ENCODE peak calls at places on chromosomes 6 and 20, in five cellular contexts. F is nephron progenitor cell, B is heart right ventricle, G is HCT116, E is upper lobe of right lung. A is an unnamed sample.
A peak's percentile ranks its signal among the peaks of the same experiment; 100 is the strongest.

GRCh38 chr20:57428611-57429496 is 37.7 kb downstream of the RBM38 start:
- DNase-seq in F (no peak), B (no peak), G (no peak), E (no peak), A (no peak)

GRCh38 chr20:21516180-21516567 is 2.3 kb upstream of the NKX2-2 start:
- DNase-seq in F (no peak), B (no peak), G (no peak), E (no peak), A (no peak)

GRCh38 chr20:48845000-48845399 is 17.2 kb upstream of the PREX1 start:
- DNase-seq in F (no peak), B (no peak), G (no peak), E (no peak), A (no peak)

GRCh38 chr6:15595461-15596173 is 67.2 kb downstream of the DTNBP1 start:
- DNase-seq in F (no peak), B (no peak), G (no peak), E (no peak), A (no peak)

GRCh38 chr6:11730645-11731044 is 48.0 kb downstream of the ADTRP start:
- DNase-seq in F (no peak), B (no peak), G (no peak), E (no peak), A (no peak)

GRCh38 chr6:166364480-166364879 is 18.3 kb downstream of the MPC1 start:
- DNase-seq in F (no peak), B (peak; percentile 43), G (no peak), E (no peak), A (no peak)

GRCh38 chr6:163347021-163347446 is 67.5 kb upstream of the QKI start:
- DNase-seq in F (no peak), B (no peak), G (no peak), E (no peak), A (no peak)

GRCh38 chr6:6927437-6928361 is 180.1 kb upstream of the RREB1 start:
- DNase-seq in F (peak; percentile 24), B (peak; percentile 52), G (no peak), E (peak; percentile 78), A (no peak)

GRCh38 chr20:5665417-5665816 is 84.8 kb upstream of the SHLD1 start:
- DNase-seq in F (no peak), B (no peak), G (no peak), E (no peak), A (no peak)

GRCh38 chr6:37473364-37474095 is 26.2 kb downstream of the CCDC167 start:
- DNase-seq in F (no peak), B (peak; percentile 77), G (no peak), E (no peak), A (no peak)

GRCh38 chr6:129059650-129060049 is 176.7 kb downstream of the LAMA2 start:
- DNase-seq in F (no peak), B (no peak), G (no peak), E (no peak), A (no peak)

GRCh38 chr20:32114305-32114960 is 4.9 kb downstream of the TM9SF4 start:
- DNase-seq in F (no peak), B (no peak), G (no peak), E (no peak), A (no peak)

GRCh38 chr20:57692393-57692792 is 17.4 kb downstream of the PMEPA1 start:
- DNase-seq in F (no peak), B (no peak), G (no peak), E (no peak), A (no peak)

GRCh38 chr20:24149881-24150307 is 161.3 kb upstream of the GGTLC1 start:
- DNase-seq in F (peak; percentile 72), B (peak; percentile 12), G (no peak), E (no peak), A (peak; percentile 12)

GRCh38 chr20:19907326-19908056 is 109.7 kb upstream of the NAA20 start:
- DNase-seq in F (no peak), B (no peak), G (no peak), E (peak; percentile 71), A (no peak)

GRCh38 chr6:37004044-37004984 is 1.1 kb upstream of the FGD2 start:
- DNase-seq in F (no peak), B (no peak), G (no peak), E (no peak), A (no peak)

GRCh38 chr6:135576055-135576454 is 78.5 kb upstream of the AHI1 start:
- DNase-seq in F (no peak), B (no peak), G (no peak), E (no peak), A (no peak)

GRCh38 chr6:136341367-136341766 is 51.7 kb upstream of the BCLAF1 start:
- DNase-seq in F (no peak), B (no peak), G (no peak), E (no peak), A (no peak)

GRCh38 chr20:32053648-32054047 is 1.6 kb downstream of the HCK start:
- DNase-seq in F (no peak), B (no peak), G (no peak), E (no peak), A (no peak)

GRCh38 chr6:53066059-53066406 is 829 bp downstream of the FBXO9 start:
- DNase-seq in F (peak; percentile 42), B (peak; percentile 28), G (no peak), E (peak; percentile 81), A (peak; percentile 13)

GRCh38 chr6:43771858-43772570 is 2.0 kb downstream of the VEGFA start:
- DNase-seq in F (peak; percentile 62), B (no peak), G (no peak), E (peak; percentile 90), A (peak; percentile 81)

GRCh38 chr20:54339093-54339492 is 131.2 kb downstream of the PFDN4 start:
- DNase-seq in F (no peak), B (no peak), G (no peak), E (no peak), A (no peak)

GRCh38 chr6:142702501-142703460 is 242.2 kb downstream of the HIVEP2 start:
- DNase-seq in F (no peak), B (peak; percentile 59), G (no peak), E (peak; percentile 70), A (no peak)

GRCh38 chr20:41001497-41001896 is 27.1 kb upstream of the TOP1 start:
- DNase-seq in F (no peak), B (no peak), G (no peak), E (no peak), A (no peak)

GRCh38 chr6:119256392-119256791 is 93.2 kb downstream of the MAN1A1 start:
- DNase-seq in F (no peak), B (no peak), G (no peak), E (no peak), A (no peak)

DNA sequence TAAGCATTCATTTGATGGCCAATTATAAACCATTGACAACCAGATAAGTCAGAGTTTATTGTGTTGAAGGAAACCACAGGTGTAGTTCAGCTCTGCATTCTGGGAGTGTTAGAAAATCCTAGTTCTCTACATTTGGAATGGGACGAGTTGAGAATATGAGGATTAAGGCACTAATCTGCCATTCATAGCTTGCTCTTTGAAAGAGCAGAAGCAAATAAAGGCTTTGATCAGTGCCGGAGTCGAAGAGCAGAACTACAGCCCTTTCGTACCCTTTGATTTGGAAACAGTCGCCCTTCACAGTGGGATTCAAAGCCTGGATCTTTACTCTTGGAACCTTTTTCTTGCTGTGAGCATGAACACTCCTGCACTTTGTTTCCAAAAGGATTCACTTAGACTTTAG is 524.0 kb upstream of the POU3F2 start:
- DNase-seq in F (no peak), B (no peak), G (no peak), E (no peak), A (no peak)
- TF ChIP-seq CTCF in F (no peak), B (no peak), G (no peak), E (no peak), A (no peak)

GRCh38 chr20:61849822-61850221 is 215.9 kb downstream of the TAF4 start:
- DNase-seq in F (no peak), B (no peak), G (no peak), E (no peak), A (no peak)
- TF ChIP-seq CTCF in F (no peak), B (no peak), G (no peak), E (no peak), A (no peak)

GRCh38 chr20:43442310-43442880 is 15.3 kb upstream of the SRSF6 start:
- DNase-seq in F (no peak), B (no peak), G (no peak), E (no peak), A (no peak)
- TF ChIP-seq CTCF in F (peak; percentile 11), B (no peak), G (peak; percentile 22), E (no peak), A (no peak)

DNA sequence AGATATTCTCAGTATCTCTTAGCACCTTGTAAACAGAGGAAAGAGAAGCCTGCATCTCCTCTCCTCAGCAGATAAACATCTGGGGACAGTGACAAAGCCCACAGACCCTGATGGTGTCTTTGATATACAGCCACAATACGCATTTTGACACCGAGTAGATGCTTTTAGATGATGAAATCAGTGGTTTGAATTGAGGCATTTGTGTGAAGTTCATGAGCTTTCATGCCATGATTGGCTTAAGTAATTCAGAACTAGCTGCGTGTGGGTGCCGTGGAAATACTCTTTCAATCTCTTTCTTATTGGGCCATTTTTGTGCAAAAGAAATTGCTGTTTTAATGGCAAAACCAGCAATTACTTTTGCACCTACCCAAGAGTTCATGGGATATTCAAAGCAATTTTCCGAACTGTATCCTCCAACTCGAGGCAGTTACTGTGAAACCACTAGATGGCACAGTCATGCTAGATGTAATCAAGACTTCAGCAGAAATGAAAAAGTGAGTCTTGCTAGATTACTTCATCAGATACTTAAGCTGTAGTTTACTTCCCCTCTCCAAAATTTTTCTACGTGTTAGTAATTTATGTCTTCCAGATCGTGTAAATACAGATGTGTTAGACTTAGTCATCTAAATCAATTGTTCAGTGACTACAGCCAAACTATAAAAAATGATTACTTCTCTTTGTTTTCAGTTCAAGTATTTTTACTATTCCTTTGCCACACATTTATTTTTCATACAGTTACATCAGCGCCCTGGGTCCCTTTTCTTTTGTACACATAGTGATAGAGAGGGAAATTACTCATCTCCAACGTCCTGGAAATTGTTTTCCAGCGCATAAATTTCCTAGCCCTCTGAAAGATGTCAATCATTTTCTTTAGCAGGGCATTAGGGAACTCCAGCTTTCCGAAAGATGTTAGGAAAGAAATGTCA is 49.4 kb downstream of the IYD start:
- DNase-seq in F (peak; percentile 17), B (peak; percentile 63), G (peak; percentile 88), E (no peak), A (peak; percentile 15)
- TF ChIP-seq CTCF in F (peak; percentile 74), B (peak; percentile 83), G (peak; percentile 88), E (peak; percentile 80), A (peak; percentile 42)

DNA sequence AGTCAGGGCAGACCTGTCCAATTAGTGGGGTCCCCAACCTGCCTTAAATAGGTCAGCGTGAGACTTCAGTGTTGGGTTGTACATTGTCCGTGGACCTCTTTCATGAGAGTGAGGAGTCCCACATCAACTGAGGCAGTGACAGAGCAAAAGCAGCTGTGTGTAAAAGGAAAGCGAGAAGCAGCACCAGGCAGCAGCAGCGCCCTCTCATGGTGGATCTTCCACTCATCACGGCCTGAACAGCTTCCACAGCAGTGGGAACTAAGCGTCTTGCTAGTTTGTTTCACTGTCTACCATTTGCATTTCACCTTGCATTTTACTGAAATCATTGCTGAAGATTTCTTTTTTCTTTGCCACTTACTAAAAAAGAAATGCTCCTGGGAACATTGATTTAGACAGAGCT is 333.8 kb downstream of the PKHD1 start:
- DNase-seq in F (peak; percentile 64), B (no peak), G (no peak), E (peak; percentile 61), A (peak; percentile 11)
- TF ChIP-seq CTCF in F (peak; percentile 62), B (peak; percentile 37), G (peak; percentile 28), E (peak; percentile 35), A (peak; percentile 32)

A was measured in Calu3.